ENCODE peak calls at places on chromosomes 12 and 14, in seven cellular contexts. Z is cardiac fibroblast; S is HT-29; W is Peyer's patch; V is astrocyte of the hippocampus; A is CD4-positive, alpha-beta T cell; P is psoas muscle. Q is an unnamed sample.

GRCh38 chr14:105165134-105165704 is 3.4 kb downstream of the JAG2 start:
- DNase-seq in S (peak), A (no peak), V (peak), Z (no peak), P (no peak), W (peak), Q (no peak)

GRCh38 chr12:23803547-23803946 is 145.9 kb downstream of the SOX5 start:
- DNase-seq in Z (no peak), A (no peak), P (no peak), S (no peak), W (no peak), V (no peak), Q (no peak)

GRCh38 chr12:84757978-84758377 is 154.6 kb downstream of the SLC6A15 start:
- DNase-seq in Z (peak), S (no peak), P (no peak), W (no peak), A (no peak), V (no peak), Q (peak)

GRCh38 chr14:54138024-54138353 is 181.4 kb upstream of the BMP4 start:
- DNase-seq in W (no peak), A (no peak), S (no peak), Z (peak), V (no peak), P (no peak), Q (no peak)

GRCh38 chr14:105137481-105138020 is 31.0 kb downstream of the JAG2 start:
- DNase-seq in A (no peak), Z (no peak), W (no peak), P (no peak), S (no peak), V (no peak), Q (no peak)

GRCh38 chr12:113896194-113896593 is 69.9 kb downstream of the RBM19 start:
- DNase-seq in S (no peak), P (no peak), A (no peak), Z (no peak), W (no peak), V (no peak), Q (no peak)

GRCh38 chr14:103748539-103748867 is 32.9 kb downstream of the ZFYVE21 start:
- DNase-seq in V (no peak), W (no peak), S (no peak), P (no peak), Z (no peak), A (peak), Q (no peak)

GRCh38 chr12:42854208-42854607 is 264.7 kb upstream of the PRICKLE1 start:
- DNase-seq in P (peak), W (no peak), S (no peak), V (peak), A (no peak), Z (peak), Q (no peak)

GRCh38 chr14:55373784-55374725 is 37.6 kb downstream of the ATG14 start:
- DNase-seq in A (no peak), V (peak), W (no peak), S (no peak), P (no peak), Z (peak), Q (no peak)

GRCh38 chr14:95409472-95410307 is 90.0 kb upstream of the CLMN start:
- DNase-seq in W (no peak), Z (no peak), A (no peak), S (no peak), V (no peak), P (no peak), Q (no peak)